ENCODE peak calls at places on chromosome X, in five cellular contexts. O is HepG2, K is A549, A is GM12878, V is K562. P is an unnamed sample.

GRCh38 chrX:135543924-135544323 is 23.5 kb downstream of the INTS6L start:
- DNase-seq in A (no peak), O (no peak), V (peak; percentile 30), K (no peak), P (no peak)

GRCh38 chrX:103704863-103705262 is 5.8 kb upstream of the TMEM31 start:
- DNase-seq in K (no peak), O (no peak), A (no peak), V (no peak), P (no peak)

GRCh38 chrX:123962006-123962485 is 540 bp downstream of the STAG2 start:
- DNase-seq in V (no peak), K (peak; percentile 39), O (no peak), A (no peak), P (no peak)

GRCh38 chrX:120560405-120560841 is 339 bp downstream of the CUL4B start:
- DNase-seq in V (no peak), O (peak; percentile 32), K (no peak), A (no peak), P (no peak)

GRCh38 chrX:83326517-83326916 is 181.6 kb upstream of the POU3F4 start:
- DNase-seq in V (no peak), O (no peak), A (no peak), K (no peak), P (no peak)

GRCh38 chrX:17005712-17006372 is 59.4 kb downstream of the REPS2 start:
- DNase-seq in V (no peak), O (no peak), K (no peak), A (no peak), P (no peak)

GRCh38 chrX:46733226-46733625 is 25.7 kb downstream of the SLC9A7 start:
- DNase-seq in O (no peak), A (no peak), K (no peak), V (no peak), P (no peak)

GRCh38 chrX:7908821-7909220 is 18.4 kb downstream of the PNPLA4 start:
- DNase-seq in A (no peak), O (no peak), K (no peak), V (no peak), P (no peak)

GRCh38 chrX:82070948-82071347 is 869.0 kb downstream of the SH3BGRL start:
- DNase-seq in V (no peak), O (no peak), A (no peak), K (no peak), P (no peak)

GRCh38 chrX:118571829-118572228 is 76.2 kb downstream of the DOCK11 start:
- DNase-seq in V (no peak), A (no peak), O (peak; percentile 1), K (no peak), P (no peak)

GRCh38 chrX:107562482-107562881 is 65.8 kb upstream of the PRPS1 start:
- DNase-seq in O (no peak), A (no peak), V (no peak), K (no peak), P (no peak)

DNA sequence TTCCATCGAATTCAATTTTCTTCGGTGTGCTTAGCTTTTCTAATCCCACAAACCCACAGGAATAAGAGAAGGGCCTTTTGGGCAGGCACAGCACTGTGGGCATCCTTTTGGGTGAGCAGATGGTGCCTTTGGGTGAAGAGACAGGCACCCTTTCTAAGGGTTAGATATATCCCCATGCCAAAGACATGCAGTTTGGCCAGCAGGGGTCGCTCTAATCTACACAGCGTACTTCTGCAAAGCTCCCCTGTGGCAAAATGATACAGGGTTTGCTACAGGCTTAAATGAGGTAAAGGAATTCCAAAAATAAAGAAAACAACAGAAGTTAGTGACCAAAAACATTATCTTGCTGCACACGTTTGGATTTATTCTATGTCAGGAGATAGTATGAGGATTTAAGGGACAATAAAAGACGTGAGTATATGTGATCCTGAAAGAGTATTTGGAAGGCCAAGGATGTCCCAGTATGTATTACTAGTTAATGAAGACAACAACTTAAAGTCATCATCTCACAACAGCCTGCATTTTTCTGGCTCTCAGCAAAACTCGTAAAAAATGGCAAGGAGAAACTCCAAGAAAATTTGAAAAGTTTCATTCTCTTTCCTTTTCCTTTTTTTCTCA is 49.5 kb downstream of the PHEX start:
- DNase-seq in V (peak; percentile 41), K (no peak), A (no peak), O (peak; percentile 18), P (peak; percentile 22)
- TF ChIP-seq CTCF in V (peak; percentile 67), K (peak; percentile 58), A (peak; percentile 56), O (peak; percentile 63), P (peak; percentile 94)

GRCh38 chrX:24283122-24283789 is 30.6 kb downstream of the SUPT20HL2 start:
- DNase-seq in A (no peak), V (no peak), K (no peak), O (no peak), P (no peak)
- TF ChIP-seq USF2 in A (no peak), V (no peak), K (no peak), O (no peak), P (no peak)

GRCh38 chrX:15274946-15275345 is 5.1 kb upstream of the ASB9 start:
- DNase-seq in A (no peak), V (no peak), K (no peak), O (no peak), P (no peak)

GRCh38 chrX:15269120-15269519 is 763 bp downstream of the ASB9 start:
- DNase-seq in V (no peak), O (peak; percentile 12), A (no peak), K (peak; percentile 5), P (no peak)

DNA sequence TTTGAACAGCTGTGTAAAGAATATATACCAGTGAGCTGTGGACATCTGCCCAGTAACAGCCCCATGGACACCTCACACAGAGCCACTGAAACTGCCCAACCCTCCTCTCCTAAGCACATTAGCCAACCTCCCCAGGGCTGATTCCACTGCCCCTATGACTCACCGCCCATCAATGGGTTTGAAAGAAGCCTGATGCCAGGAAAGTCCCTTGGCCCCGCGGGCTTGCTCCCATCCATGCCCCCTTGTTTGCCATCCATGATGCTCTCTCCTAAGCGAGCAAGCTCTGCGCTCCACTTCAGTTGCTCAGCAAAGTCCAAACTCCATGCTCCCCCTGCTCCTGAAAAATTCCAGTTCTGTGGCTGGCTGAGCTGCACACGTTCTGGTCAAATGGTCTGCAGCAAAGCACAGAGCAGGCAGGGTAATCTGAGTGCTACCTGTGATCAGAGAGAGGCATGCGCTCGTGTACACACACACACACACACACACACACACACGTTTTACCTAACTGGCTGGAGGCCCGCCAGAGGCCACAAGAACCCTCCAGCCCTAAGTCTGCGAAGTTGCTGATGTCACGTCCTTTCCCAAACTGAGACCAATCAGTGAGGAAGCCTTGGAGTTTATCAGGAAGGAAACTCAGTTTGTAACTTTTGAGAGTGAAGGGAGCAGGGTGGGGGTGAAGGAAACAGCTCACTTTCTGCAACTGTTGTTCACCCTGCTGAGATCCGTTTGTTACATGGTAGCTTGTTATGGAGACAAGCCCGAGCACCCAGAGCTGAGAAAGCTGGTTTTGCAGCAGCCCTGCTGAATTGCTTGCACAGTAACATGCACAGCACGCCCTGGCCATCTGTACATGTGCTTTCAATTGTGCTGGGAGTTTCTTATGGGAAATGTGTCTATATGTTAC is at the start of gene ASB9:
- DNase-seq in O (peak; percentile 78), A (no peak), K (peak; percentile 81), V (no peak), P (peak; percentile 45)
- TF ChIP-seq REST in O (no peak), A (no peak), K (no peak), V (no peak), P (no peak)

GRCh38 chrX:68894513-68895338 is 65.9 kb downstream of the EFNB1 start:
- DNase-seq in V (no peak), K (no peak), A (no peak), O (no peak), P (peak; percentile 73)
- TF ChIP-seq CTCF in V (no peak), K (no peak), A (no peak), O (no peak), P (no peak)

GRCh38 chrX:150146271-150146888 is 208.1 kb upstream of the EOLA2 start:
- DNase-seq in A (no peak), O (no peak), V (no peak), K (no peak), P (no peak)
- TF ChIP-seq USF2 in A (no peak), O (no peak), V (no peak), K (no peak), P (no peak)

GRCh38 chrX:2376166-2376565 is 124.6 kb downstream of the DHRSX start:
- DNase-seq in A (no peak), K (no peak), V (no peak), O (no peak), P (no peak)
- TF ChIP-seq REST in A (no peak), K (no peak), V (no peak), O (no peak), P (no peak)

GRCh38 chrX:10549280-10549679 is 71.1 kb downstream of the MID1 start:
- DNase-seq in K (no peak), O (no peak), A (no peak), V (no peak), P (peak; percentile 33)

GRCh38 chrX:10542549-10542948 is 77.8 kb downstream of the MID1 start:
- DNase-seq in O (no peak), K (no peak), V (no peak), A (no peak), P (no peak)

GRCh38 chrX:10548681-10549080 is 71.7 kb downstream of the MID1 start:
- DNase-seq in K (no peak), O (no peak), A (no peak), V (no peak), P (no peak)

DNA sequence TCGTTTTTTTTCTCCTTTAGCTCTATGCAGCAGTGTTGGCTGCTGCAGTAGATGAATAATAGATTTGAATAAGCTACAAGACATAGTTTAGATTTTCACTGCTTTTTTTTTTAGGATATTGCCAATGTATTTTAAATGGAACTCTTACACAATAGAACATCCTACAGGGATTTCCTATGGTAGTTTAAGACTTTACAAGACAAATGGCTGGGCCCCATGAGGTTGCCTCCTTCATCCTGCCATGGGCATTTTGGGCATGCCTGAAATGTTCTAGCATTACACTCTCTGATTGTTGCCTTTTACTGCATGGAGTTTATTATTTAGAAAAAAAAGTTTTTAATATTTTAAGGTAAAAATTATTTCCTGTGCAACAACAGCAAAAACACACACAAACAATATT is 74.5 kb downstream of the MID1 start:
- DNase-seq in A (no peak), O (no peak), V (no peak), K (no peak), P (no peak)
- TF ChIP-seq CTCF in A (no peak), O (no peak), V (no peak), K (no peak), P (no peak)

DNA sequence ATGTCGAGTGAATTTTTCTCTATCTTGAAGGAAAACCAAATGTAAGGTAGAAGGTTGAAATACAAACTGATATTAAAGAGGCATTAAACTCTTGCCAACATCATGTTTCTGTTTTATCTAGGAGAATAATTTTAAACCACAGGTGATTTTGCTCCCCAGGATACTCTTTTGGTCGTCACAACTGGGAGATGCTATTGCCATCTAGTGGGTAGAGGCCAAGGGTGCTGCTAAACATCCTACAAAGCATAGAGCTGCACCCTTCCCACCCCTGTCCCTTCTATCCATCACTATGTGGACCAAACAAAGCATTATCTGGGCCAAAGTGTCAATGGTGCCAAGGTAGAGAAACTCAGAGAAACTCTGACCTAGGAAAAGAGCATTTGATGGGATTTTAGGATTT is 154.6 kb upstream of the MAGEB2 start:
- DNase-seq in O (no peak), A (no peak), V (no peak), K (no peak), P (peak; percentile 3)
- TF ChIP-seq USF2 in O (no peak), A (no peak), V (no peak), K (no peak), P (no peak)